ENCODE peak calls at places on chromosome 22, in five cellular contexts. One of them, this sample, is unnamed. For H3K27me3, the result is how much of the 10 kb centered on the place peaks cover.

GRCh38 chr22:48748860-48749554 is 1078.7 kb downstream of the BRD1 start:
- DNase-seq in right lobe of liver: no peak
- DNase-seq in fibroblast of lung: no peak
- DNase-seq in dorsolateral prefrontal cortex: no peak
- DNase-seq in gastrocnemius medialis: no peak
- DNase-seq in this sample: no peak

GRCh38 chr22:29998627-29999026 is 81.6 kb upstream of the HORMAD2 start:
- DNase-seq in right lobe of liver: no peak
- DNase-seq in fibroblast of lung: no peak
- DNase-seq in dorsolateral prefrontal cortex: no peak
- DNase-seq in gastrocnemius medialis: no peak
- DNase-seq in this sample: no peak

GRCh38 chr22:32080904-32081303 is 37.8 kb downstream of the SLC5A1 start:
- DNase-seq in right lobe of liver: no peak
- DNase-seq in fibroblast of lung: peak
- DNase-seq in dorsolateral prefrontal cortex: no peak
- DNase-seq in gastrocnemius medialis: peak
- DNase-seq in this sample: no peak

GRCh38 chr22:17633998-17634323 is 4.6 kb upstream of the BCL2L13 start:
- DNase-seq in right lobe of liver: no peak
- DNase-seq in fibroblast of lung: no peak
- DNase-seq in dorsolateral prefrontal cortex: no peak
- DNase-seq in gastrocnemius medialis: no peak
- DNase-seq in this sample: no peak

GRCh38 chr22:24459911-24460310 is 32.5 kb downstream of the ADORA2A start:
- DNase-seq in right lobe of liver: no peak
- DNase-seq in fibroblast of lung: no peak
- DNase-seq in dorsolateral prefrontal cortex: no peak
- DNase-seq in gastrocnemius medialis: no peak
- DNase-seq in this sample: no peak

GRCh38 chr22:24054356-24054755 is 43.3 kb downstream of the CABIN1 start:
- DNase-seq in right lobe of liver: no peak
- DNase-seq in fibroblast of lung: peak
- DNase-seq in dorsolateral prefrontal cortex: no peak
- DNase-seq in gastrocnemius medialis: no peak
- DNase-seq in this sample: no peak

GRCh38 chr22:21699643-21700042 is 33.8 kb downstream of the PPIL2 start:
- DNase-seq in right lobe of liver: peak
- DNase-seq in fibroblast of lung: no peak
- DNase-seq in dorsolateral prefrontal cortex: no peak
- DNase-seq in gastrocnemius medialis: no peak
- DNase-seq in this sample: no peak

GRCh38 chr22:21796863-21797262 is 61.3 kb upstream of the YPEL1 start:
- DNase-seq in right lobe of liver: no peak
- DNase-seq in fibroblast of lung: no peak
- DNase-seq in dorsolateral prefrontal cortex: peak
- DNase-seq in gastrocnemius medialis: peak
- DNase-seq in this sample: no peak

GRCh38 chr22:35611891-35612576 is 5.1 kb downstream of the MB start:
- DNase-seq in right lobe of liver: no peak
- DNase-seq in fibroblast of lung: no peak
- DNase-seq in dorsolateral prefrontal cortex: no peak
- DNase-seq in gastrocnemius medialis: peak
- DNase-seq in this sample: no peak

GRCh38 chr22:43777204-43777671 is 34.9 kb downstream of the EFCAB6 start:
- DNase-seq in right lobe of liver: no peak
- DNase-seq in fibroblast of lung: peak
- DNase-seq in dorsolateral prefrontal cortex: no peak
- DNase-seq in gastrocnemius medialis: no peak
- DNase-seq in this sample: no peak

GRCh38 chr22:50687829-50688228 is 15.2 kb downstream of the SHANK3 start:
- DNase-seq in right lobe of liver: peak
- DNase-seq in fibroblast of lung: no peak
- DNase-seq in dorsolateral prefrontal cortex: no peak
- DNase-seq in gastrocnemius medialis: no peak
- DNase-seq in this sample: no peak

GRCh38 chr22:24181996-24182560 is 791 bp downstream of the SUSD2 start:
- DNase-seq in right lobe of liver: no peak
- DNase-seq in fibroblast of lung: no peak
- DNase-seq in dorsolateral prefrontal cortex: no peak
- DNase-seq in gastrocnemius medialis: no peak
- DNase-seq in this sample: no peak

GRCh38 chr22:30444632-30445437 is 19.3 kb downstream of the MTFP1 start:
- DNase-seq in right lobe of liver: peak
- DNase-seq in fibroblast of lung: peak
- DNase-seq in dorsolateral prefrontal cortex: no peak
- DNase-seq in gastrocnemius medialis: no peak
- DNase-seq in this sample: no peak

GRCh38 chr22:30425616-30426394 is at the start of gene MTFP1:
- DNase-seq in right lobe of liver: peak
- DNase-seq in fibroblast of lung: peak
- DNase-seq in dorsolateral prefrontal cortex: no peak
- DNase-seq in gastrocnemius medialis: peak
- DNase-seq in this sample: no peak

GRCh38 chr22:30947821-30948454 is 20.6 kb downstream of the MORC2 start:
- DNase-seq in right lobe of liver: no peak
- DNase-seq in fibroblast of lung: peak
- DNase-seq in dorsolateral prefrontal cortex: no peak
- DNase-seq in gastrocnemius medialis: no peak
- DNase-seq in this sample: no peak

GRCh38 chr22:44274918-44275665 is 37.7 kb downstream of the SHISAL1 start:
- DNase-seq in right lobe of liver: peak
- DNase-seq in fibroblast of lung: no peak
- DNase-seq in dorsolateral prefrontal cortex: peak
- DNase-seq in gastrocnemius medialis: no peak
- DNase-seq in this sample: no peak

GRCh38 chr22:34997921-34998320 is 68.0 kb upstream of the ISX start:
- DNase-seq in right lobe of liver: no peak
- DNase-seq in fibroblast of lung: no peak
- DNase-seq in dorsolateral prefrontal cortex: no peak
- DNase-seq in gastrocnemius medialis: no peak
- DNase-seq in this sample: no peak

GRCh38 chr22:49356428-49356827 is 471.2 kb downstream of the BRD1 start:
- DNase-seq in right lobe of liver: no peak
- DNase-seq in fibroblast of lung: no peak
- DNase-seq in dorsolateral prefrontal cortex: no peak
- DNase-seq in gastrocnemius medialis: no peak
- DNase-seq in this sample: no peak

GRCh38 chr22:40636380-40637180 is at the start of gene MRTFA:
- DNase-seq in right lobe of liver: peak
- DNase-seq in fibroblast of lung: peak
- DNase-seq in dorsolateral prefrontal cortex: peak
- DNase-seq in gastrocnemius medialis: peak
- DNase-seq in this sample: peak

GRCh38 chr22:37818397-37819099 is 4.6 kb upstream of the GALR3 start:
- DNase-seq in right lobe of liver: peak
- DNase-seq in fibroblast of lung: peak
- DNase-seq in dorsolateral prefrontal cortex: peak
- DNase-seq in gastrocnemius medialis: no peak
- DNase-seq in this sample: no peak

GRCh38 chr22:31681625-31682345 is 19.8 kb upstream of the PISD start:
- DNase-seq in right lobe of liver: no peak
- DNase-seq in fibroblast of lung: peak
- DNase-seq in dorsolateral prefrontal cortex: no peak
- DNase-seq in gastrocnemius medialis: no peak
- DNase-seq in this sample: no peak

GRCh38 chr22:26553056-26553752 is 36.7 kb downstream of the TPST2 start:
- DNase-seq in right lobe of liver: no peak
- DNase-seq in fibroblast of lung: peak
- DNase-seq in dorsolateral prefrontal cortex: no peak
- DNase-seq in gastrocnemius medialis: no peak
- DNase-seq in this sample: no peak

GRCh38 chr22:49235463-49236300 is 592.0 kb downstream of the BRD1 start:
- DNase-seq in right lobe of liver: no peak
- DNase-seq in fibroblast of lung: no peak
- DNase-seq in dorsolateral prefrontal cortex: no peak
- DNase-seq in gastrocnemius medialis: no peak
- DNase-seq in this sample: no peak

GRCh38 chr22:32695451-32695891 is 106.0 kb upstream of the TIMP3 start:
- DNase-seq in right lobe of liver: no peak
- DNase-seq in fibroblast of lung: peak
- DNase-seq in dorsolateral prefrontal cortex: no peak
- DNase-seq in gastrocnemius medialis: no peak
- DNase-seq in this sample: no peak

GRCh38 chr22:40665312-40665711 is 14.0 kb upstream of the MCHR1 start:
- DNase-seq in right lobe of liver: no peak
- DNase-seq in fibroblast of lung: peak
- DNase-seq in dorsolateral prefrontal cortex: peak
- DNase-seq in gastrocnemius medialis: peak
- DNase-seq in this sample: no peak

GRCh38 chr22:22941831-22942510 is 54.4 kb downstream of the IGLL5 start:
- DNase-seq in right lobe of liver: peak
- DNase-seq in fibroblast of lung: no peak
- DNase-seq in dorsolateral prefrontal cortex: peak
- DNase-seq in gastrocnemius medialis: no peak
- DNase-seq in this sample: no peak

GRCh38 chr22:40728731-40729189 is 49.5 kb downstream of the MCHR1 start:
- DNase-seq in right lobe of liver: no peak
- DNase-seq in fibroblast of lung: peak
- DNase-seq in dorsolateral prefrontal cortex: no peak
- DNase-seq in gastrocnemius medialis: no peak
- DNase-seq in this sample: no peak

GRCh38 chr22:24010018-24010391 is 1.1 kb upstream of the CABIN1 start:
- DNase-seq in right lobe of liver: no peak
- DNase-seq in fibroblast of lung: no peak
- DNase-seq in dorsolateral prefrontal cortex: no peak
- DNase-seq in gastrocnemius medialis: no peak
- DNase-seq in this sample: no peak

GRCh38 chr22:50084570-50084969 is 656 bp downstream of the MLC1 start:
- DNase-seq in right lobe of liver: no peak
- DNase-seq in fibroblast of lung: no peak
- DNase-seq in dorsolateral prefrontal cortex: peak
- DNase-seq in gastrocnemius medialis: no peak
- DNase-seq in this sample: no peak

DNA sequence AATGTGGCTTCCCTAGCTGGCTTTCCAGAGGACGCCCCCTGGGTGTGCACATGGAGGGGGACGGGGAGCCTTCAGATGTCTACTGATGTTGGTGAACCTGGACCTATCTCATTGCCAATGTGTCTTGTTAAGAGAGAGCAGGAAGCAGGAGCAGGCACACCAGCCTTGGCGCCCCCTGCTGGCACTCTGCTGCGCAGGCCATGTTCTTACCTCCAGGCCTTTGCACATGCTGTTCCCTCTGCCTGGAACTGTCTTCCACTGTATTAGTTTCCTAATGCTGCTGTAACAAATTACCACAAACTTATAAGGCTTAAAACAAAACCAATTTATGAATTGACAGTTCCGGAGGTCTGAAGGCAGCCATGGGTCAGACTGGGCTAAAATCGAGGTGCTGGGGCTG is 23.6 kb upstream of the MN1 start:
- DNase-seq in right lobe of liver: no peak
- DNase-seq in fibroblast of lung: no peak
- DNase-seq in dorsolateral prefrontal cortex: no peak
- DNase-seq in gastrocnemius medialis: no peak
- DNase-seq in this sample: no peak
- TF ChIP-seq CTCF in right lobe of liver: no peak
- TF ChIP-seq CTCF in fibroblast of lung: peak
- TF ChIP-seq CTCF in dorsolateral prefrontal cortex: no peak
- TF ChIP-seq CTCF in gastrocnemius medialis: peak
- TF ChIP-seq CTCF in this sample: no peak

GRCh38 chr22:41914611-41915034 is 251 bp downstream of the SHISA8 start:
- DNase-seq in right lobe of liver: no peak
- DNase-seq in fibroblast of lung: no peak
- DNase-seq in dorsolateral prefrontal cortex: no peak
- DNase-seq in gastrocnemius medialis: no peak
- DNase-seq in this sample: no peak

GRCh38 chr22:41916745-41917358 is 2.0 kb upstream of the SHISA8 start:
- DNase-seq in right lobe of liver: no peak
- DNase-seq in fibroblast of lung: no peak
- DNase-seq in dorsolateral prefrontal cortex: no peak
- DNase-seq in gastrocnemius medialis: no peak
- DNase-seq in this sample: no peak

GRCh38 chr22:41913842-41914534 is 886 bp downstream of the SHISA8 start:
- DNase-seq in right lobe of liver: no peak
- DNase-seq in fibroblast of lung: no peak
- DNase-seq in dorsolateral prefrontal cortex: no peak
- DNase-seq in gastrocnemius medialis: no peak
- DNase-seq in this sample: no peak

GRCh38 chr22:41915783-41916493 is 1.1 kb upstream of the SHISA8 start:
- DNase-seq in right lobe of liver: no peak
- DNase-seq in fibroblast of lung: no peak
- DNase-seq in dorsolateral prefrontal cortex: no peak
- DNase-seq in gastrocnemius medialis: no peak
- DNase-seq in this sample: no peak

GRCh38 chr22:41915035-41915782 is at the start of gene SHISA8:
- DNase-seq in right lobe of liver: no peak
- DNase-seq in fibroblast of lung: peak
- DNase-seq in dorsolateral prefrontal cortex: no peak
- DNase-seq in gastrocnemius medialis: no peak
- DNase-seq in this sample: no peak
- H3K27me3 ChIP-seq in right lobe of liver: under half
- H3K27me3 ChIP-seq in fibroblast of lung: half or more
- H3K27me3 ChIP-seq in dorsolateral prefrontal cortex: under half
- H3K27me3 ChIP-seq in gastrocnemius medialis: half or more
- H3K27me3 ChIP-seq in this sample: under half

GRCh38 chr22:39545310-39546063 is 12.9 kb upstream of the RPS19BP1 start:
- DNase-seq in right lobe of liver: no peak
- DNase-seq in fibroblast of lung: no peak
- DNase-seq in dorsolateral prefrontal cortex: no peak
- DNase-seq in gastrocnemius medialis: no peak
- DNase-seq in this sample: no peak

GRCh38 chr22:39546889-39547586 is 14.5 kb upstream of the RPS19BP1 start:
- DNase-seq in right lobe of liver: no peak
- DNase-seq in fibroblast of lung: peak
- DNase-seq in dorsolateral prefrontal cortex: peak
- DNase-seq in gastrocnemius medialis: no peak
- DNase-seq in this sample: no peak

GRCh38 chr22:39547587-39547947 is 15.0 kb upstream of the RPS19BP1 start:
- DNase-seq in right lobe of liver: no peak
- DNase-seq in fibroblast of lung: no peak
- DNase-seq in dorsolateral prefrontal cortex: no peak
- DNase-seq in gastrocnemius medialis: no peak
- DNase-seq in this sample: no peak

GRCh38 chr22:39546064-39546365 is 13.5 kb upstream of the RPS19BP1 start:
- DNase-seq in right lobe of liver: no peak
- DNase-seq in fibroblast of lung: no peak
- DNase-seq in dorsolateral prefrontal cortex: no peak
- DNase-seq in gastrocnemius medialis: no peak
- DNase-seq in this sample: no peak

DNA sequence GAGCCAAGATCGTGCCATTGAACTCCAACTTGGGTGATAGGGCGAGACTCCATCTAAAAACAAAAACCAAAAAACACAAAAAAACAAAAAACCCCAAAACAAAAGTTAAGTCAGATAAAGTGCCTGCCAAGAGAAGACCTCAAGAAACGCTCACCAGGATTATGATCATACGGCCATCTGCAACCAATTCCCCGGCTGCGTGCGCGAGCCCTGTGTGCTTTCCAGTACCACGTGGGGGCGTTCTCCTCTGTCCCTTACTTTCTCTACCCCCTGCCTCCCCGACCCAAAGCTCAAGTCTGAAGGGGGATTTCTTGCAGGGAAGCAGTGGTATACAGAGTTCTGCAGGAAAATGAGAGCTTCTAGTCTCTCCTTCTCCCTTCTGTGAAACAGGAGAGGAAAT is 10.5 kb upstream of the RPS19BP1 start:
- DNase-seq in right lobe of liver: no peak
- DNase-seq in fibroblast of lung: no peak
- DNase-seq in dorsolateral prefrontal cortex: no peak
- DNase-seq in gastrocnemius medialis: no peak
- DNase-seq in this sample: no peak
- TF ChIP-seq CTCF in right lobe of liver: no peak
- TF ChIP-seq CTCF in fibroblast of lung: peak
- TF ChIP-seq CTCF in dorsolateral prefrontal cortex: no peak
- TF ChIP-seq CTCF in gastrocnemius medialis: no peak
- TF ChIP-seq CTCF in this sample: no peak

GRCh38 chr22:45972091-45972867 is 4.7 kb downstream of the WNT7B start:
- DNase-seq in right lobe of liver: no peak
- DNase-seq in fibroblast of lung: peak
- DNase-seq in dorsolateral prefrontal cortex: no peak
- DNase-seq in gastrocnemius medialis: no peak
- DNase-seq in this sample: no peak
- H3K27me3 ChIP-seq in right lobe of liver: under half
- H3K27me3 ChIP-seq in fibroblast of lung: under half
- H3K27me3 ChIP-seq in dorsolateral prefrontal cortex: under half
- H3K27me3 ChIP-seq in gastrocnemius medialis: half or more
- H3K27me3 ChIP-seq in this sample: under half

This sample was measured in ascending aorta.